ENCODE peak calls at places on chromosome 7, in ten cellular contexts. One of them, this sample, is unnamed.

GRCh38 chr7:74083928-74084721 is 521 bp downstream of the LIMK1 start:
- DNase-seq in H9: peak
- DNase-seq in transverse colon: peak
- DNase-seq in OCI-LY7: peak
- DNase-seq in mucosa of descending colon: no peak
- DNase-seq in thoracic aorta: no peak
- DNase-seq in fibroblast of the aortic adventitia: peak
- DNase-seq in ovary: peak
- DNase-seq in cardiac muscle cell: peak
- DNase-seq in cardiac fibroblast: peak
- DNase-seq in this sample: no peak

GRCh38 chr7:48084727-48085432 is 4.2 kb upstream of the UPP1 start:
- DNase-seq in H9: no peak
- DNase-seq in transverse colon: peak
- DNase-seq in OCI-LY7: no peak
- DNase-seq in mucosa of descending colon: peak
- DNase-seq in thoracic aorta: peak
- DNase-seq in fibroblast of the aortic adventitia: peak
- DNase-seq in ovary: peak
- DNase-seq in cardiac muscle cell: no peak
- DNase-seq in cardiac fibroblast: peak
- DNase-seq in this sample: peak

GRCh38 chr7:8991159-8991558 is 557.8 kb downstream of the NXPH1 start:
- DNase-seq in H9: no peak
- DNase-seq in transverse colon: no peak
- DNase-seq in OCI-LY7: no peak
- DNase-seq in mucosa of descending colon: no peak
- DNase-seq in thoracic aorta: no peak
- DNase-seq in fibroblast of the aortic adventitia: no peak
- DNase-seq in ovary: no peak
- DNase-seq in cardiac muscle cell: no peak
- DNase-seq in cardiac fibroblast: no peak
- DNase-seq in this sample: no peak

GRCh38 chr7:95723583-95724180 is 48.7 kb upstream of the DYNC1I1 start:
- DNase-seq in H9: peak
- DNase-seq in transverse colon: no peak
- DNase-seq in OCI-LY7: peak
- DNase-seq in mucosa of descending colon: peak
- DNase-seq in thoracic aorta: no peak
- DNase-seq in fibroblast of the aortic adventitia: peak
- DNase-seq in ovary: peak
- DNase-seq in cardiac muscle cell: peak
- DNase-seq in cardiac fibroblast: peak
- DNase-seq in this sample: no peak

GRCh38 chr7:4021413-4021812 is 660.7 kb upstream of the FOXK1 start:
- DNase-seq in H9: no peak
- DNase-seq in transverse colon: no peak
- DNase-seq in OCI-LY7: no peak
- DNase-seq in mucosa of descending colon: no peak
- DNase-seq in thoracic aorta: no peak
- DNase-seq in fibroblast of the aortic adventitia: no peak
- DNase-seq in ovary: no peak
- DNase-seq in cardiac muscle cell: no peak
- DNase-seq in cardiac fibroblast: no peak
- DNase-seq in this sample: peak

GRCh38 chr7:88111136-88111748 is 108.6 kb downstream of the SRI start:
- DNase-seq in H9: no peak
- DNase-seq in transverse colon: no peak
- DNase-seq in OCI-LY7: peak
- DNase-seq in mucosa of descending colon: no peak
- DNase-seq in thoracic aorta: no peak
- DNase-seq in fibroblast of the aortic adventitia: peak
- DNase-seq in ovary: no peak
- DNase-seq in cardiac muscle cell: peak
- DNase-seq in cardiac fibroblast: peak
- DNase-seq in this sample: no peak

GRCh38 chr7:157674027-157674714 is 337.4 kb downstream of the DNAJB6 start:
- DNase-seq in H9: peak
- DNase-seq in transverse colon: no peak
- DNase-seq in OCI-LY7: no peak
- DNase-seq in mucosa of descending colon: no peak
- DNase-seq in thoracic aorta: no peak
- DNase-seq in fibroblast of the aortic adventitia: no peak
- DNase-seq in ovary: no peak
- DNase-seq in cardiac muscle cell: no peak
- DNase-seq in cardiac fibroblast: no peak
- DNase-seq in this sample: peak

GRCh38 chr7:15915694-15916093 is 229.2 kb upstream of the MEOX2 start:
- DNase-seq in H9: no peak
- DNase-seq in transverse colon: no peak
- DNase-seq in OCI-LY7: no peak
- DNase-seq in mucosa of descending colon: no peak
- DNase-seq in thoracic aorta: no peak
- DNase-seq in fibroblast of the aortic adventitia: no peak
- DNase-seq in ovary: no peak
- DNase-seq in cardiac muscle cell: no peak
- DNase-seq in cardiac fibroblast: no peak
- DNase-seq in this sample: no peak

GRCh38 chr7:71752171-71752935 is 620.4 kb downstream of the GALNT17 start:
- DNase-seq in H9: peak
- DNase-seq in transverse colon: peak
- DNase-seq in OCI-LY7: no peak
- DNase-seq in mucosa of descending colon: peak
- DNase-seq in thoracic aorta: no peak
- DNase-seq in fibroblast of the aortic adventitia: no peak
- DNase-seq in ovary: no peak
- DNase-seq in cardiac muscle cell: peak
- DNase-seq in cardiac fibroblast: peak
- DNase-seq in this sample: no peak

GRCh38 chr7:49643321-49643720 is 130.1 kb upstream of the VWC2 start:
- DNase-seq in H9: no peak
- DNase-seq in transverse colon: no peak
- DNase-seq in OCI-LY7: no peak
- DNase-seq in mucosa of descending colon: no peak
- DNase-seq in thoracic aorta: no peak
- DNase-seq in fibroblast of the aortic adventitia: no peak
- DNase-seq in ovary: no peak
- DNase-seq in cardiac muscle cell: peak
- DNase-seq in cardiac fibroblast: no peak
- DNase-seq in this sample: no peak

GRCh38 chr7:148484486-148484885 is 106.1 kb upstream of the C7orf33 start:
- DNase-seq in H9: no peak
- DNase-seq in transverse colon: no peak
- DNase-seq in OCI-LY7: no peak
- DNase-seq in mucosa of descending colon: peak
- DNase-seq in thoracic aorta: no peak
- DNase-seq in fibroblast of the aortic adventitia: no peak
- DNase-seq in ovary: no peak
- DNase-seq in cardiac muscle cell: no peak
- DNase-seq in cardiac fibroblast: no peak
- DNase-seq in this sample: no peak

GRCh38 chr7:66500087-66500486 is 128.6 kb upstream of the KCTD7 start:
- DNase-seq in H9: no peak
- DNase-seq in transverse colon: no peak
- DNase-seq in OCI-LY7: peak
- DNase-seq in mucosa of descending colon: no peak
- DNase-seq in thoracic aorta: no peak
- DNase-seq in fibroblast of the aortic adventitia: no peak
- DNase-seq in ovary: no peak
- DNase-seq in cardiac muscle cell: no peak
- DNase-seq in cardiac fibroblast: no peak
- DNase-seq in this sample: no peak

GRCh38 chr7:15439853-15440252 is 122.0 kb downstream of the AGMO start:
- DNase-seq in H9: no peak
- DNase-seq in transverse colon: no peak
- DNase-seq in OCI-LY7: no peak
- DNase-seq in mucosa of descending colon: no peak
- DNase-seq in thoracic aorta: no peak
- DNase-seq in fibroblast of the aortic adventitia: no peak
- DNase-seq in ovary: no peak
- DNase-seq in cardiac muscle cell: no peak
- DNase-seq in cardiac fibroblast: no peak
- DNase-seq in this sample: no peak

GRCh38 chr7:99102809-99103690 is 40.9 kb downstream of the SMURF1 start:
- DNase-seq in H9: no peak
- DNase-seq in transverse colon: no peak
- DNase-seq in OCI-LY7: no peak
- DNase-seq in mucosa of descending colon: no peak
- DNase-seq in thoracic aorta: no peak
- DNase-seq in fibroblast of the aortic adventitia: peak
- DNase-seq in ovary: no peak
- DNase-seq in cardiac muscle cell: no peak
- DNase-seq in cardiac fibroblast: no peak
- DNase-seq in this sample: no peak

GRCh38 chr7:87596136-87596535 is 4.5 kb downstream of the ABCB1 start:
- DNase-seq in H9: no peak
- DNase-seq in transverse colon: no peak
- DNase-seq in OCI-LY7: no peak
- DNase-seq in mucosa of descending colon: no peak
- DNase-seq in thoracic aorta: no peak
- DNase-seq in fibroblast of the aortic adventitia: no peak
- DNase-seq in ovary: no peak
- DNase-seq in cardiac muscle cell: no peak
- DNase-seq in cardiac fibroblast: no peak
- DNase-seq in this sample: no peak

DNA sequence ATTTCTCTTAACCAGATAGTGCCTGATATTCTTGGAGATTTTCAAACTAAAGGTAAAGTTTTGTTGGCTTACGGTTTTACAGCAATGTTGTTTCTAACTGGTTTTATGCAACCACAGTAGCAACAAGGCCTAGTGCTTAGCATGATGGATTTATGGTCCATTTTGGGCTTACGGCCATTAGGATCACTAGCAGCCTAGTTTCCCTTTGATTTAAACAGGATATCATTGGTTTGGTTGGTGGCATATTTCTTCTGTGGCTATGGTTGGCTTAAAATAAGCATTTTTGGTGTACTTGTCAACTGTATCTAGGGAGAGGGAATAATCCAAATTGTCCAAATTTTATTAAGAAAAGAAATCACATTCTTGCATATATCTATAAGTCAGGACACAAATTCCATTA is 194.0 kb downstream of the HDAC9 start:
- DNase-seq in H9: no peak
- DNase-seq in transverse colon: no peak
- DNase-seq in OCI-LY7: no peak
- DNase-seq in mucosa of descending colon: no peak
- DNase-seq in thoracic aorta: no peak
- DNase-seq in fibroblast of the aortic adventitia: no peak
- DNase-seq in ovary: no peak
- DNase-seq in cardiac muscle cell: no peak
- DNase-seq in cardiac fibroblast: no peak
- DNase-seq in this sample: no peak
- TF ChIP-seq CTCF in H9: no peak
- TF ChIP-seq CTCF in transverse colon: no peak
- TF ChIP-seq CTCF in OCI-LY7: no peak
- TF ChIP-seq CTCF in mucosa of descending colon: no peak
- TF ChIP-seq CTCF in thoracic aorta: no peak
- TF ChIP-seq CTCF in fibroblast of the aortic adventitia: no peak
- TF ChIP-seq CTCF in ovary: no peak
- TF ChIP-seq CTCF in cardiac muscle cell: no peak
- TF ChIP-seq CTCF in cardiac fibroblast: no peak
- TF ChIP-seq CTCF in this sample: no peak

DNA sequence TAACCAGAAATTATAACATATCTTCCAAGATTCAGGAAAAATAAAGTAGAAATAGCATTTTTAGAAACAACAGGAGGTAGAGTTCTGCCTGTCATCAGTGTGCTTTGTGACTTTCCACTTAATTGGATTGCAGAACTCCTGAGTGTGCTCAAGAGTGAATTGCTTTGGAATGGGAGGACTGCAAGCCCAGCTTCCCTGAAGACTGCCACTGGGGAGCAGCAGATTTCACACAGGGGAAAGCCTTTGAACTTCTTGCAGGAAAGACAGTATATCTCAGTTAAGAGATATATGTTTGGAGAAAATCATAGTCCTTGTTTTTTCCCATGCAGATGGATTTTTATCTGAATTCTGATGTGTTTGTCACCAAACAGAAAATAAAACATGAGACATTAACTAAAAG is 124.5 kb downstream of the TMEM168 start:
- DNase-seq in H9: peak
- DNase-seq in transverse colon: peak
- DNase-seq in OCI-LY7: no peak
- DNase-seq in mucosa of descending colon: peak
- DNase-seq in thoracic aorta: no peak
- DNase-seq in fibroblast of the aortic adventitia: peak
- DNase-seq in ovary: no peak
- DNase-seq in cardiac muscle cell: peak
- DNase-seq in cardiac fibroblast: peak
- DNase-seq in this sample: no peak
- TF ChIP-seq CTCF in H9: peak
- TF ChIP-seq CTCF in transverse colon: peak
- TF ChIP-seq CTCF in OCI-LY7: no peak
- TF ChIP-seq CTCF in mucosa of descending colon: peak
- TF ChIP-seq CTCF in thoracic aorta: no peak
- TF ChIP-seq CTCF in fibroblast of the aortic adventitia: no peak
- TF ChIP-seq CTCF in ovary: no peak
- TF ChIP-seq CTCF in cardiac muscle cell: peak
- TF ChIP-seq CTCF in cardiac fibroblast: peak
- TF ChIP-seq CTCF in this sample: no peak

GRCh38 chr7:2921748-2922147 is 77.6 kb upstream of the GNA12 start:
- DNase-seq in H9: peak
- DNase-seq in transverse colon: no peak
- DNase-seq in OCI-LY7: no peak
- DNase-seq in mucosa of descending colon: no peak
- DNase-seq in thoracic aorta: no peak
- DNase-seq in fibroblast of the aortic adventitia: no peak
- DNase-seq in ovary: no peak
- DNase-seq in cardiac muscle cell: peak
- DNase-seq in cardiac fibroblast: no peak
- DNase-seq in this sample: no peak
- TF ChIP-seq CTCF in H9: peak
- TF ChIP-seq CTCF in transverse colon: no peak
- TF ChIP-seq CTCF in OCI-LY7: peak
- TF ChIP-seq CTCF in mucosa of descending colon: no peak
- TF ChIP-seq CTCF in thoracic aorta: no peak
- TF ChIP-seq CTCF in fibroblast of the aortic adventitia: peak
- TF ChIP-seq CTCF in ovary: no peak
- TF ChIP-seq CTCF in cardiac muscle cell: peak
- TF ChIP-seq CTCF in cardiac fibroblast: peak
- TF ChIP-seq CTCF in this sample: no peak

DNA sequence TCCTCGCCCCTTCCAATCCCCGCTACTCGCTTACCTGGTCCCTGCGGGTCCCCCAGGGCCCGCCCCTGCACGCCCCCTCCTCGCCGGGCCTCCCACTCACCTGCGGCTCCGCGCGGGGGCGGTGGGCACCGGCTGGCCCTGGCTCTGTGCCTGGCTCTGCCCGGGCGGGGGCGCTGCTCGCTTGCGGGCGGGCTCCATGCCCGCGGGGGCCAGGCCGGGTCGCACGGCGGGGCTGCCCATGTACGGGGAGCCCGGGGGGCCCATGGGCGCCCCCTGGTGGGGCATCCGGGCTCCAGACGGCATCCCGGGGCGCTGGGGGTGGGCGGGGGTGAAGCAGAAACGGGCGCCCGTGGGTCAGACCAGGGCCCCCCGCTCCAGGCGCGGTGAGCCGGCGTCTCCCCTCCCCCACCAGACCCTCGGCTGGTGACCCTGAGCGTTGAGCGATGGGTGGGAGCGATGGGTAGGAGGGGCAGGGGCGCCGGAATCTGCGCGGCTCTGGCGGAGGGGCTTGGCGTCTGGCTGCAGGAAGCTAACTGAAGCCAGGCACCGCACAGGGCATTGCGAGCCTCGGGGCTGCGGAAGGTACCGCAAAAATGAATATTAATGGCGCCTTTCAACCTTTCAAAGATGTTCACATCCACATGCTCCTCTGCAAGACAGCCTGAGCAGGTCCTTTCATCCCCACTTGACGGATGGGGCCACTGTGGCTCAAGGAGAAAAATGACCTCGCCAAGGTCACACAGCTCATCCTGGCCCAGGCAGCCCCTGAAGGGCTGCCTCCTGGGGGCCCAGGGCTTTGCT is 2.9 kb downstream of the SMARCD3 start:
- DNase-seq in H9: peak
- DNase-seq in transverse colon: peak
- DNase-seq in OCI-LY7: peak
- DNase-seq in mucosa of descending colon: no peak
- DNase-seq in thoracic aorta: no peak
- DNase-seq in fibroblast of the aortic adventitia: no peak
- DNase-seq in ovary: peak
- DNase-seq in cardiac muscle cell: peak
- DNase-seq in cardiac fibroblast: peak
- DNase-seq in this sample: no peak
- TF ChIP-seq CTCF in H9: peak
- TF ChIP-seq CTCF in transverse colon: peak
- TF ChIP-seq CTCF in OCI-LY7: peak
- TF ChIP-seq CTCF in mucosa of descending colon: peak
- TF ChIP-seq CTCF in thoracic aorta: peak
- TF ChIP-seq CTCF in fibroblast of the aortic adventitia: peak
- TF ChIP-seq CTCF in ovary: peak
- TF ChIP-seq CTCF in cardiac muscle cell: peak
- TF ChIP-seq CTCF in cardiac fibroblast: no peak
- TF ChIP-seq CTCF in this sample: peak